ENCODE peak calls at places on chromosomes 2 and 18, in six cellular contexts. J is HepG2, I is MM.1S, C is keratinocyte, Z is IMR-90, D is endothelial cell of umbilical vein. G is an unnamed sample.

GRCh38 chr2:28310107-28310506 is 82.6 kb upstream of the FOSL2 start:
- DNase-seq in C (no peak), I (no peak), J (no peak), Z (no peak), D (no peak), G (no peak)

GRCh38 chr2:85853499-85854165 is 35.2 kb downstream of the ST3GAL5 start:
- DNase-seq in J (no peak), D (peak), I (peak), C (no peak), Z (no peak), G (peak)

GRCh38 chr2:122651236-122651635 is 895.8 kb downstream of the TSN start:
- DNase-seq in D (no peak), Z (no peak), J (no peak), I (no peak), C (no peak), G (no peak)

GRCh38 chr2:12950174-12950573 is 233.4 kb downstream of the TRIB2 start:
- DNase-seq in D (no peak), Z (no peak), C (no peak), J (no peak), I (no peak), G (no peak)

GRCh38 chr2:223724831-223725230 is 112.6 kb downstream of the AP1S3 start:
- DNase-seq in Z (peak), D (peak), J (no peak), C (no peak), I (no peak), G (no peak)

GRCh38 chr2:54704688-54705605 is 18.5 kb upstream of the EML6 start:
- DNase-seq in I (peak), Z (peak), J (peak), C (no peak), D (peak), G (peak)

GRCh38 chr2:148244593-148245292 is 223.9 kb downstream of the MBD5 start:
- DNase-seq in C (no peak), J (peak), D (peak), I (no peak), Z (peak), G (no peak)

GRCh38 chr2:81247648-81248047 is 943.1 kb upstream of the LRRTM1 start:
- DNase-seq in J (peak), D (no peak), Z (no peak), C (no peak), I (no peak), G (no peak)

GRCh38 chr2:142965464-142965863 is 88.0 kb downstream of the KYNU start:
- DNase-seq in Z (peak), D (peak), C (no peak), I (no peak), J (no peak), G (no peak)

GRCh38 chr2:205722538-205722878 is 40.2 kb downstream of the NRP2 start:
- DNase-seq in J (no peak), D (no peak), Z (no peak), C (no peak), I (no peak), G (no peak)

GRCh38 chr2:168278424-168278888 is 31.1 kb upstream of the STK39 start:
- DNase-seq in I (no peak), C (no peak), D (no peak), Z (peak), J (peak), G (no peak)

GRCh38 chr18:54647176-54647575 is 56.1 kb downstream of the DYNAP start:
- DNase-seq in C (no peak), J (peak), D (peak), I (peak), Z (peak), G (peak)

GRCh38 chr2:216596986-216597509 is 36.2 kb upstream of the IGFBP2 start:
- DNase-seq in J (no peak), D (peak), Z (no peak), C (no peak), I (no peak), G (no peak)

GRCh38 chr2:101843048-101843447 is 145.5 kb downstream of the MAP4K4 start:
- DNase-seq in C (no peak), J (no peak), D (peak), I (no peak), Z (no peak), G (no peak)
- H3K9ac ChIP-seq in C (no peak), J (no peak), D (no peak), I (no peak), Z (no peak), G (no peak)

GRCh38 chr2:240996161-240996833 is 2.1 kb upstream of the SNED1 start:
- DNase-seq in I (no peak), D (no peak), C (no peak), Z (no peak), J (no peak), G (no peak)
- H3K9ac ChIP-seq in I (no peak), D (no peak), C (no peak), Z (no peak), J (no peak), G (no peak)

GRCh38 chr2:48292429-48292828 is 237.5 kb upstream of the STON1 start:
- DNase-seq in I (no peak), D (no peak), J (no peak), C (no peak), Z (no peak), G (no peak)
- H3K9ac ChIP-seq in I (no peak), D (no peak), J (no peak), C (no peak), Z (no peak), G (no peak)

GRCh38 chr2:25341031-25341727 is 546 bp downstream of the DNMT3A start:
- DNase-seq in Z (no peak), C (no peak), I (peak), J (no peak), D (no peak), G (no peak)

GRCh38 chr2:25343187-25343825 is 1.6 kb upstream of the DNMT3A start:
- DNase-seq in Z (no peak), I (no peak), D (no peak), J (no peak), C (no peak), G (no peak)

GRCh38 chr2:25341753-25342371 is at the start of gene DNMT3A:
- DNase-seq in C (no peak), Z (peak), D (peak), I (peak), J (no peak), G (peak)

GRCh38 chr2:25340340-25340886 is 1.3 kb downstream of the DNMT3A start:
- DNase-seq in C (no peak), Z (no peak), J (no peak), I (no peak), D (no peak), G (no peak)

DNA sequence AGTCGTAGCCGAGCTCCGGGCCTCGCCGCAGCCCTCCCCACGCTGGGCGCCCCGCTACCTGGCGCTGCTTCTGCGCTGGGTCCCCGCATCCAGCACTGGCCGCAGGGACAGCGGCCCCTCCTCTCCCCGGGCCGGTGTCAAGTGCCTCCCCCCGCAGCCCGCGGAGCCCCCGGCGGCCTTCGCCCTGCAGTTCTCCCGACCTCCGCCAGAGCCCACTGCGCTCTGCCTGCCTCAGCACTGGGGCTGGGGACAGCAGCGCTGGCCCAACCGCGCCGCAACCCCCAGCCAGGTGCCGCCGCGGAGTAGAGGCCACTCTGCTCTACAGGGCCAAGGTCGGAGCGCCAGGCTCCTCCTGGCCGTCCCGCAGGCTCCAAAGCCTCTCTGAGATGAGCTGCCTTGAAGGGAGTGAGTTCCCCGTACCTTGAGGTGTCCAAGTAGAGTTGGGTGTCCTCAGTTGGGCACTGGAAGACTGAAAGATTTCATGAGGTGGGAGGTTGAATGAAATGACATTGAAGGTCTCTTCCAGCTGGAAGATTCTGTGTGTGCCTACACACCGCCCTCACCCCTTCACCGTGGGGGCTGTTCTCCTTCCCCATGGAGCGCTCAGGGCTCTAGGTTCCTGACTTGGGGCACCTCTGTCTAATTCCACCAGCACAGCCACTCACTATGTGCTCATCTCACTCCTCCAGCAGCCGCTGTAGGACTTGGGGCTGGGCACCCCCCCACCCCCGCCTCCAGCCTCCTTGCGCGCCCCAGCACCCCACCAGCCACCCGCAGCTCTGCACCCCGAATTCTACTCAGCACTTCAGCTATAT is 854 bp upstream of the DNMT3A start:
- DNase-seq in C (no peak), J (peak), Z (peak), I (peak), D (peak), G (peak)
- H3K9ac ChIP-seq in C (peak), J (peak), Z (no peak), I (peak), D (no peak), G (peak)

GRCh38 chr2:215413974-215414373 is 21.9 kb downstream of the FN1 start:
- DNase-seq in I (no peak), J (no peak), Z (no peak), D (no peak), C (no peak), G (no peak)
- H3K9ac ChIP-seq in I (no peak), J (no peak), Z (no peak), D (no peak), C (no peak), G (no peak)

G was measured in Karpas-422.